ENCODE peak calls at places on chromosomes 1 and 21, in four cellular contexts. One of them, this sample, is unnamed.
A peak's percentile ranks its signal among the peaks of the same experiment; 100 is the strongest.

GRCh38 chr1:234661249-234661928 is 51.4 kb upstream of the IRF2BP2 start:
- DNase-seq in GM23248: no peak
- DNase-seq in tibial artery: no peak
- DNase-seq in esophagus muscularis mucosa: peak; percentile 86
- DNase-seq in this sample: no peak

GRCh38 chr1:2455757-2456156 is 20.3 kb upstream of the PLCH2 start:
- DNase-seq in GM23248: no peak
- DNase-seq in tibial artery: no peak
- DNase-seq in esophagus muscularis mucosa: no peak
- DNase-seq in this sample: no peak

GRCh38 chr21:46253610-46254124 is 25.1 kb upstream of the LSS start:
- DNase-seq in GM23248: peak; percentile 19
- DNase-seq in tibial artery: no peak
- DNase-seq in esophagus muscularis mucosa: no peak
- DNase-seq in this sample: no peak

GRCh38 chr1:176338897-176339296 is 124.1 kb upstream of the PAPPA2 start:
- DNase-seq in GM23248: peak; percentile 8
- DNase-seq in tibial artery: no peak
- DNase-seq in esophagus muscularis mucosa: no peak
- DNase-seq in this sample: no peak

GRCh38 chr1:201429771-201430501 is 8.4 kb upstream of the TNNI1 start:
- DNase-seq in GM23248: no peak
- DNase-seq in tibial artery: no peak
- DNase-seq in esophagus muscularis mucosa: no peak
- DNase-seq in this sample: no peak

GRCh38 chr1:203937678-203938330 is 76.4 kb downstream of the SNRPE start:
- DNase-seq in GM23248: no peak
- DNase-seq in tibial artery: no peak
- DNase-seq in esophagus muscularis mucosa: no peak
- DNase-seq in this sample: no peak

GRCh38 chr1:165397945-165398344 is 41.4 kb upstream of the LMX1A start:
- DNase-seq in GM23248: peak; percentile 94
- DNase-seq in tibial artery: no peak
- DNase-seq in esophagus muscularis mucosa: no peak
- DNase-seq in this sample: peak; percentile 9

GRCh38 chr1:168335500-168335899 is 54.8 kb downstream of the TBX19 start:
- DNase-seq in GM23248: peak; percentile 43
- DNase-seq in tibial artery: no peak
- DNase-seq in esophagus muscularis mucosa: no peak
- DNase-seq in this sample: no peak

GRCh38 chr1:39501666-39502065 is 10.2 kb downstream of the BMP8A start:
- DNase-seq in GM23248: peak; percentile 89
- DNase-seq in tibial artery: no peak
- DNase-seq in esophagus muscularis mucosa: no peak
- DNase-seq in this sample: no peak

GRCh38 chr1:1827089-1827433 is 48.8 kb upstream of the NADK start:
- DNase-seq in GM23248: peak; percentile 60
- DNase-seq in tibial artery: no peak
- DNase-seq in esophagus muscularis mucosa: no peak
- DNase-seq in this sample: no peak

GRCh38 chr1:81007024-81007423 is 793.7 kb upstream of the ADGRL2 start:
- DNase-seq in GM23248: no peak
- DNase-seq in tibial artery: no peak
- DNase-seq in esophagus muscularis mucosa: no peak
- DNase-seq in this sample: no peak

GRCh38 chr1:228045871-228046270 is 36.6 kb upstream of the ARF1 start:
- DNase-seq in GM23248: no peak
- DNase-seq in tibial artery: no peak
- DNase-seq in esophagus muscularis mucosa: no peak
- DNase-seq in this sample: no peak

GRCh38 chr21:42513151-42513984 is at the start of gene SLC37A1:
- DNase-seq in GM23248: peak; percentile 36
- DNase-seq in tibial artery: peak; percentile 66
- DNase-seq in esophagus muscularis mucosa: no peak
- DNase-seq in this sample: no peak

GRCh38 chr1:8078176-8078671 is 52.1 kb upstream of the ERRFI1 start:
- DNase-seq in GM23248: peak; percentile 80
- DNase-seq in tibial artery: no peak
- DNase-seq in esophagus muscularis mucosa: no peak
- DNase-seq in this sample: peak; percentile 61

GRCh38 chr1:187838335-187839293 is 1009.9 kb downstream of the PLA2G4A start:
- DNase-seq in GM23248: no peak
- DNase-seq in tibial artery: no peak
- DNase-seq in esophagus muscularis mucosa: no peak
- DNase-seq in this sample: no peak

GRCh38 chr1:21931171-21932093 is 5.7 kb downstream of the HSPG2 start:
- DNase-seq in GM23248: peak; percentile 96
- DNase-seq in tibial artery: peak; percentile 93
- DNase-seq in esophagus muscularis mucosa: no peak
- DNase-seq in this sample: peak; percentile 97
- H3K4me1 ChIP-seq in GM23248: peaks cover 79% of the 10 kb centered on the region
- H3K4me1 ChIP-seq in tibial artery: peaks cover 16% of the 10 kb centered on the region
- H3K4me1 ChIP-seq in esophagus muscularis mucosa: peaks cover 98% of the 10 kb centered on the region
- H3K4me1 ChIP-seq in this sample: peaks cover 84% of the 10 kb centered on the region

GRCh38 chr1:205600085-205600484 is 31.7 kb downstream of the ELK4 start:
- DNase-seq in GM23248: peak; percentile 33
- DNase-seq in tibial artery: no peak
- DNase-seq in esophagus muscularis mucosa: peak; percentile 4
- DNase-seq in this sample: no peak

GRCh38 chr1:205604059-205604458 is 27.8 kb downstream of the ELK4 start:
- DNase-seq in GM23248: no peak
- DNase-seq in tibial artery: no peak
- DNase-seq in esophagus muscularis mucosa: peak; percentile 24
- DNase-seq in this sample: no peak

GRCh38 chr1:205601209-205601608 is 30.6 kb downstream of the ELK4 start:
- DNase-seq in GM23248: no peak
- DNase-seq in tibial artery: no peak
- DNase-seq in esophagus muscularis mucosa: peak; percentile 37
- DNase-seq in this sample: no peak

GRCh38 chr1:205602118-205602517 is 29.7 kb downstream of the ELK4 start:
- DNase-seq in GM23248: no peak
- DNase-seq in tibial artery: no peak
- DNase-seq in esophagus muscularis mucosa: peak; percentile 37
- DNase-seq in this sample: no peak

DNA sequence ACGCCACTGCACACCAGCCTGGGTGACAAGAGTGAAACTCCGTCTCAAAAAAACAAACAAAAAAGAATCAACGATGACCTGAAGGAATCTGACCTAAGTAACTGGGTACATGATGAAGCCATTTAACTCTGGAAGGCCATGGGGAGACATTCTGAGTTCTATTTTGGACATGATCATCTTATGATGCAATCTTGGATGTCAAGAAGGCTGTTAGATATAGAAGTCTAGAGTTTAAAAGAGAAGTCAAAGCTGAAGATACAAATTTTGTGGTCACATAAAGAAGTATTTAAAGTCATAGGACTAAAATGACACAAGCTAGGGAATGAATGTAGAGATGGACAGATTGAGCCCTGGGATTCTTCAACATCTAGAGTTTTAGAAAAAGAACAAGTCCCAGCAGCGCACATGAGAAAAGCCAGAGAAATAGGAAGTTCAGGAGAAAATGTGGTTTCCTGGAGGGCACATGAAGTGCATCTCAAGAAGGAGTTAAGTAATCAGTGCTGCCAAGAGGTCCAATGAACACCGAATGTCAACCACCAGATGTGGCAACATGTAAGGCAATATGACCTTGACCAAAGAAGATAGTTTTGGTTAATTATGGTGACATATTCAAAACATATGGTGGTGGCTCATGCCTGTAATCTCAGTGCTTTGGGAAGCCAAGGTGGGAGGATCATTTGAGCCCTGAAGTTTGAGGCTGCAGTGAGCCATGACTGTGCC is 26.8 kb downstream of the ELK4 start:
- DNase-seq in GM23248: no peak
- DNase-seq in tibial artery: no peak
- DNase-seq in esophagus muscularis mucosa: peak; percentile 29
- DNase-seq in this sample: no peak
- H3K27ac ChIP-seq in GM23248: no peak overlapping the region
- H3K27ac ChIP-seq in tibial artery: no peak overlapping the region
- H3K27ac ChIP-seq in esophagus muscularis mucosa: no peak overlapping the region
- H3K27ac ChIP-seq in this sample: no peak overlapping the region

DNA sequence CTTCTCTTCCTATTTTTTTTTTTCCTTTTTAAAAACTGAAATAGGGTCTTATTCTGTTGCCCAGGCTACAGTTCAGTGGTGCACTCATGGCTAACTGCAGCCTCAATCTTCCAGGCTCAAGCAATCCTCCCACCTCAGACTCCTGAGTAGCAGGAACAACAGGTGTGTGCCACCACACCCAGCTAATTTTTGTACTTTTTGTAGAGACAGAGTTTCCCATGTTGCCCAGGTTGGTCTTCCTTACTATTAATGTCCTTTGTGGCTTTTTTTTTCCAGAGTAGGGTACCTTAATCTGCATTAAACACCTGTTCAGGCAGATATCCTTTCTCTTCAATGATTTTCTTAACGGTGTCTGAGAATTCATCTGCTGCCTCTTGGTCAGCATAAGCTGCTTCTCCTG is 4.3 kb upstream of the KTI12 start:
- DNase-seq in GM23248: no peak
- DNase-seq in tibial artery: no peak
- DNase-seq in esophagus muscularis mucosa: no peak
- DNase-seq in this sample: no peak
- H3K36me3 ChIP-seq in GM23248: peaks cover 14% of the 10 kb centered on the region
- H3K36me3 ChIP-seq in tibial artery: peaks cover 31% of the 10 kb centered on the region
- H3K36me3 ChIP-seq in esophagus muscularis mucosa: peaks cover 46% of the 10 kb centered on the region
- H3K36me3 ChIP-seq in this sample: peaks cover 42% of the 10 kb centered on the region

GRCh38 chr1:51266181-51266580 is 30.1 kb downstream of the RNF11 start:
- DNase-seq in GM23248: no peak
- DNase-seq in tibial artery: no peak
- DNase-seq in esophagus muscularis mucosa: no peak
- DNase-seq in this sample: no peak
- H3K4me1 ChIP-seq in GM23248: peaks cover 77% of the 10 kb centered on the region
- H3K4me1 ChIP-seq in tibial artery: no peaks in the 10 kb centered on the region
- H3K4me1 ChIP-seq in esophagus muscularis mucosa: peaks cover 59% of the 10 kb centered on the region
- H3K4me1 ChIP-seq in this sample: peaks cover 78% of the 10 kb centered on the region

DNA sequence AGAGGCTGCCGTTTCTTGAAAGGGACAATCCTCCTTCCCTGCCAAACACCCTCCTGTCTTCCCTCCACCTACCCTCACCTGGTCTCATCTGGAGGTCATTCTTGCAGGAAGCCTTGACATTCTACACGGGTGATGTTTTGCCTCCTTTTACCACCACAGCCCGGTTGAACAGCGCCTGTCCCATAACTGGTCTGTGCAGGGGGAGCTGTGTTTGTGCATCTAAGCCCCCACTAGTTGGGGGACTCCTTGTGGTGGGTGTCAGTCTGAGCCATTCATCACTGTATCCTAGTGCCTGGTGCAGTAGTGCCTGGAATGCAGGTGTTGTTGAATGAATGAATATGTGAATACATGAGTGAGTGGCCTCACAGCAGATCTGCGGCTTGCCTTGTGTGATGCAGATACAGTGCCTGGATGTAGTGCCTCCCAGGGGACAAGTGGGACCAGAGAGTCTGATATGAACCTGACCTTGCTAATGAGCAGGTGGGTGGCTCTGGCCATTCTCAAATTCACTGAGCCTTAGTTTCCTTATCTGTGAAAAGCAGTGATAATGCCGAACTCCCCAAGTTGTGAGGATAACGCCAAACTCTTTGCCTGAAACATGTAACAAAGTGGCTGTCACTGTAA is 79.8 kb downstream of the OMA1 start:
- DNase-seq in GM23248: no peak
- DNase-seq in tibial artery: no peak
- DNase-seq in esophagus muscularis mucosa: peak; percentile 87
- DNase-seq in this sample: no peak
- H3K27ac ChIP-seq in GM23248: no peak overlapping the region
- H3K27ac ChIP-seq in tibial artery: no peak overlapping the region
- H3K27ac ChIP-seq in esophagus muscularis mucosa: no peak overlapping the region
- H3K27ac ChIP-seq in this sample: no peak overlapping the region

GRCh38 chr1:32318127-32318869 is 17.7 kb downstream of the MARCKSL1 start:
- DNase-seq in GM23248: no peak
- DNase-seq in tibial artery: no peak
- DNase-seq in esophagus muscularis mucosa: no peak
- DNase-seq in this sample: no peak
- H3K36me3 ChIP-seq in GM23248: no peaks in the 10 kb centered on the region
- H3K36me3 ChIP-seq in tibial artery: peaks cover 23% of the 10 kb centered on the region
- H3K36me3 ChIP-seq in esophagus muscularis mucosa: peaks cover 60% of the 10 kb centered on the region
- H3K36me3 ChIP-seq in this sample: peaks cover 62% of the 10 kb centered on the region

GRCh38 chr1:30258471-30258870 is 464.9 kb downstream of the MATN1 start:
- DNase-seq in GM23248: no peak
- DNase-seq in tibial artery: no peak
- DNase-seq in esophagus muscularis mucosa: no peak
- DNase-seq in this sample: no peak
- H3K4me1 ChIP-seq in GM23248: no peaks in the 10 kb centered on the region
- H3K4me1 ChIP-seq in tibial artery: no peaks in the 10 kb centered on the region
- H3K4me1 ChIP-seq in esophagus muscularis mucosa: no peaks in the 10 kb centered on the region
- H3K4me1 ChIP-seq in this sample: no peaks in the 10 kb centered on the region

This sample was measured in SJSA1.